ENCODE peak calls at places on chromosomes 12 and 14, in four cellular contexts. One of them, this sample, is unnamed.

GRCh38 chr12:112179341-112179740 is 54.0 kb downstream of the TRAFD1 start:
- DNase-seq in HepG2: no peak
- DNase-seq in HCT116: no peak
- DNase-seq in K562: no peak
- DNase-seq in this sample: no peak

GRCh38 chr14:80867798-80868197 is 73.7 kb downstream of the CEP128 start:
- DNase-seq in HepG2: no peak
- DNase-seq in HCT116: no peak
- DNase-seq in K562: no peak
- DNase-seq in this sample: no peak

GRCh38 chr14:33972522-33973162 is 21.8 kb upstream of the EGLN3 start:
- DNase-seq in HepG2: no peak
- DNase-seq in HCT116: no peak
- DNase-seq in K562: no peak
- DNase-seq in this sample: no peak

GRCh38 chr12:41213107-41213506 is 25.0 kb downstream of the PDZRN4 start:
- DNase-seq in HepG2: no peak
- DNase-seq in HCT116: no peak
- DNase-seq in K562: no peak
- DNase-seq in this sample: no peak

GRCh38 chr14:70635971-70636595 is 5.6 kb upstream of the TTC9 start:
- DNase-seq in HepG2: peak
- DNase-seq in HCT116: peak
- DNase-seq in K562: no peak
- DNase-seq in this sample: no peak

GRCh38 chr12:50933459-50934124 is 18.8 kb upstream of the HIGD1C start:
- DNase-seq in HepG2: peak
- DNase-seq in HCT116: no peak
- DNase-seq in K562: peak
- DNase-seq in this sample: no peak

GRCh38 chr12:64672925-64673409 is 62.7 kb downstream of the RASSF3 start:
- DNase-seq in HepG2: peak
- DNase-seq in HCT116: peak
- DNase-seq in K562: peak
- DNase-seq in this sample: no peak

GRCh38 chr12:5889381-5890047 is 55.5 kb downstream of the ANO2 start:
- DNase-seq in HepG2: peak
- DNase-seq in HCT116: peak
- DNase-seq in K562: peak
- DNase-seq in this sample: no peak

GRCh38 chr12:15774819-15775218 is 14.4 kb downstream of the EPS8 start:
- DNase-seq in HepG2: no peak
- DNase-seq in HCT116: no peak
- DNase-seq in K562: no peak
- DNase-seq in this sample: no peak

GRCh38 chr14:57884175-57884574 is 18.3 kb upstream of the SLC35F4 start:
- DNase-seq in HepG2: no peak
- DNase-seq in HCT116: no peak
- DNase-seq in K562: no peak
- DNase-seq in this sample: no peak
- TF ChIP-seq FOSL1 in HepG2: no peak
- TF ChIP-seq FOSL1 in HCT116: no peak
- TF ChIP-seq FOSL1 in K562: no peak
- TF ChIP-seq FOSL1 in this sample: no peak

DNA sequence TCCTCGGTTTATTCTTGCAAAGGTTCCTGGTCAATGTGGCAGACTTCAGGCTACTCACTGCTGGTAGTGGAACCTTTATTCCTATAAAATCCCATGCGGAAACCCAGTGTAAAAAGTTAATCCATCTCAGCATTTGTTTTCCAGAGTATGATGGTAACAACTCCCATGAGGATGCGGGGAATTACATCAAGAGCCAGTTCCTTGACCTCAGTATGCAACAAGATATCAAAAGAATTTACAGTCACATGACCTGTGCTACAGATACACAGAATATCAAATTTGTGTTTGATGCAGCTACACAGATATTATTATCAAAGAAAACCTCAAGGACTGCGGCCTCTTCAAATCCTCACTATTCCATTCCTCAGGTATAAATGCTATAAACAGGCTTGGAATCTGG is 19.3 kb downstream of the CPM start:
- DNase-seq in HepG2: no peak
- DNase-seq in HCT116: no peak
- DNase-seq in K562: no peak
- DNase-seq in this sample: no peak
- TF ChIP-seq FOSL1 in HepG2: no peak
- TF ChIP-seq FOSL1 in HCT116: no peak
- TF ChIP-seq FOSL1 in K562: no peak
- TF ChIP-seq FOSL1 in this sample: no peak

GRCh38 chr12:27331299-27331926 is 1.2 kb upstream of the BMAL2 start:
- DNase-seq in HepG2: peak
- DNase-seq in HCT116: peak
- DNase-seq in K562: peak
- DNase-seq in this sample: no peak
- TF ChIP-seq FOSL1 in HepG2: no peak
- TF ChIP-seq FOSL1 in HCT116: peak
- TF ChIP-seq FOSL1 in K562: peak
- TF ChIP-seq FOSL1 in this sample: no peak

GRCh38 chr14:39641224-39641623 is 209.0 kb upstream of the FBXO33 start:
- DNase-seq in HepG2: no peak
- DNase-seq in HCT116: no peak
- DNase-seq in K562: no peak
- DNase-seq in this sample: no peak
- TF ChIP-seq FOSL1 in HepG2: no peak
- TF ChIP-seq FOSL1 in HCT116: no peak
- TF ChIP-seq FOSL1 in K562: no peak
- TF ChIP-seq FOSL1 in this sample: no peak

GRCh38 chr14:94944636-94945258 is 174.8 kb upstream of the GSC start:
- DNase-seq in HepG2: no peak
- DNase-seq in HCT116: no peak
- DNase-seq in K562: no peak
- DNase-seq in this sample: no peak
- TF ChIP-seq FOSL1 in HepG2: no peak
- TF ChIP-seq FOSL1 in HCT116: no peak
- TF ChIP-seq FOSL1 in K562: no peak
- TF ChIP-seq FOSL1 in this sample: no peak

GRCh38 chr14:65709576-65709975 is 297.0 kb downstream of the FUT8 start:
- DNase-seq in HepG2: no peak
- DNase-seq in HCT116: no peak
- DNase-seq in K562: no peak
- DNase-seq in this sample: no peak

GRCh38 chr14:65703996-65704395 is 291.5 kb downstream of the FUT8 start:
- DNase-seq in HepG2: no peak
- DNase-seq in HCT116: no peak
- DNase-seq in K562: no peak
- DNase-seq in this sample: no peak

GRCh38 chr14:65704412-65704811 is 291.9 kb downstream of the FUT8 start:
- DNase-seq in HepG2: no peak
- DNase-seq in HCT116: no peak
- DNase-seq in K562: no peak
- DNase-seq in this sample: no peak

DNA sequence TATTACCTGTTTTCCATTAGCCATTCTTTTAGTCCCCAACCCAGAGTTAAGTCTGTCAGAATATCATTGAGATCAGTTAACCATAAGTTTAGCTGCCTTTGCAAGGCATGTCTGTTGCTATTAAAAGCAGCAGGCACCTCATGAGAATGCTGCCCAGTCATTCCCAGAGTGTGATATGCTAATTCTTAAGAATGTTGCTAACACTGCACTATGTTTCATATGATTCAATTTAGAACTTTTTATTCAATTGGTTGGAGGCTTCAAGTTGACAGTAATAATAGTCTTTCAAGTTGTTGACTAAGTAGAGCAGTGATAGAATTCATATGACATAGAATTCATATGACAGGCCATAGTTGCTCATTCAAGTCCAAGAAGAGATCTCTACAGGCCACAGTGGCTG is 292.3 kb downstream of the FUT8 start:
- DNase-seq in HepG2: no peak
- DNase-seq in HCT116: no peak
- DNase-seq in K562: no peak
- DNase-seq in this sample: no peak
- TF ChIP-seq FOSL1 in HepG2: no peak
- TF ChIP-seq FOSL1 in HCT116: no peak
- TF ChIP-seq FOSL1 in K562: no peak
- TF ChIP-seq FOSL1 in this sample: no peak

DNA sequence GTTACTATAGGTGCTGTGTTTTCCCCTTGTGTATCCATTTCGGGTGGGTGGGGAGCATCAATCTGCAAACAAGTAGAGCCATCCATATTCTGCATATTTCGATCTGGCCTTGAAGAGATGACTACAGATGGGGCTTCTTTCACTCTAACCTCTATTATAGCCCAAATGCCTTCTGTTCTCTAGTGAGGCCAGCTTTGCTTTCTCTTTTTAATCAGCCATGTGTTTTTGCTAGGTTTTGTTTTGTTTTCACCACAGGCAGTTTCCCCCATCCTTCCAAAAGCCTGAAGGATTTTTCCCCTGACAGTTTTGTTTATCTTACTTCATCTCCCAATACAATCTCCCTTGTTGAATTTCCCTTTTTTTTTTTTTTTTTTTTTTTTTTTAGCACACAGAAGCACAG is 224.1 kb downstream of the BTG1 start:
- DNase-seq in HepG2: no peak
- DNase-seq in HCT116: no peak
- DNase-seq in K562: no peak
- DNase-seq in this sample: no peak
- TF ChIP-seq FOSL1 in HepG2: no peak
- TF ChIP-seq FOSL1 in HCT116: no peak
- TF ChIP-seq FOSL1 in K562: no peak
- TF ChIP-seq FOSL1 in this sample: no peak

DNA sequence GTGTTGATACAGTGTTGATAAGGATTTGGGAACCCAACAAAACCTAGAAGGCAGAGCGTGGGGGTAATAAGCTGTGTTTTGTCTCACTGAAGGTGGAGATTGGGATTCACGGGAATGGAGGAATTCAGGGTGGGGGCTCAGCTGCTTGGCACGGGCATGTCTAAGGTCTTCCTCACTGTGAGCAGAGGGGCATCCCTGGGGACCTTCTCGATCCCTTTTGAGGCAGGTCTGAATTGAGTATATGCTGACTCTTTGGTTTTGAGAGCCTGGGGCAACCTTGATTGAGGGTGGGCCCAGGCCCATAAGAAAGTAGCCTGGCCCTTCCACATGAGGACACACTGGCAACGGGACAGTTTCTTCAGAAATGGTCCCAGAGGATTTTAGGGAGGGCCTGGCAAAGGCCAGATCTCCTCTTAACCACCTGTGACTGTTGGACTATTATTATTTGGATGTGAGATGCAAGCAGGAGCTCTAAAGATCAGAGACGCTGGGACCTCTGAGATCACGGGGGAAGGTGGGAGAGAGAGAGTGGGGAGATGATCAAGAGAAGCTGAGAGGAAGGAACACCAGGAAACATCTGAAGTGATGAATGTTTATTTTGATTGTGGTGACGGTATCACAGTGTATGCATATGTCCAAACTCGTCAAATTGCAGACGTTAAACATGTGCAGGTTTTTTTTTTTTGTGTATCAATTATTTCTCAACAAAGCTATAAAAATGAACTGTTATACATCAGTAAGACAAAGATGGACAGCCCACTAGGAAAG is 48.4 kb downstream of the SMIM41 start:
- DNase-seq in HepG2: no peak
- DNase-seq in HCT116: no peak
- DNase-seq in K562: no peak
- DNase-seq in this sample: no peak
- TF ChIP-seq FOSL1 in HepG2: no peak
- TF ChIP-seq FOSL1 in HCT116: no peak
- TF ChIP-seq FOSL1 in K562: no peak
- TF ChIP-seq FOSL1 in this sample: no peak

GRCh38 chr12:97471194-97471593 is 8.6 kb downstream of the RMST start:
- DNase-seq in HepG2: no peak
- DNase-seq in HCT116: no peak
- DNase-seq in K562: no peak
- DNase-seq in this sample: no peak

GRCh38 chr12:97476255-97476654 is 13.7 kb downstream of the RMST start:
- DNase-seq in HepG2: no peak
- DNase-seq in HCT116: no peak
- DNase-seq in K562: no peak
- DNase-seq in this sample: no peak

GRCh38 chr12:97474987-97475386 is 12.4 kb downstream of the RMST start:
- DNase-seq in HepG2: no peak
- DNase-seq in HCT116: no peak
- DNase-seq in K562: no peak
- DNase-seq in this sample: no peak
- TF ChIP-seq FOSL1 in HepG2: no peak
- TF ChIP-seq FOSL1 in HCT116: no peak
- TF ChIP-seq FOSL1 in K562: no peak
- TF ChIP-seq FOSL1 in this sample: no peak

DNA sequence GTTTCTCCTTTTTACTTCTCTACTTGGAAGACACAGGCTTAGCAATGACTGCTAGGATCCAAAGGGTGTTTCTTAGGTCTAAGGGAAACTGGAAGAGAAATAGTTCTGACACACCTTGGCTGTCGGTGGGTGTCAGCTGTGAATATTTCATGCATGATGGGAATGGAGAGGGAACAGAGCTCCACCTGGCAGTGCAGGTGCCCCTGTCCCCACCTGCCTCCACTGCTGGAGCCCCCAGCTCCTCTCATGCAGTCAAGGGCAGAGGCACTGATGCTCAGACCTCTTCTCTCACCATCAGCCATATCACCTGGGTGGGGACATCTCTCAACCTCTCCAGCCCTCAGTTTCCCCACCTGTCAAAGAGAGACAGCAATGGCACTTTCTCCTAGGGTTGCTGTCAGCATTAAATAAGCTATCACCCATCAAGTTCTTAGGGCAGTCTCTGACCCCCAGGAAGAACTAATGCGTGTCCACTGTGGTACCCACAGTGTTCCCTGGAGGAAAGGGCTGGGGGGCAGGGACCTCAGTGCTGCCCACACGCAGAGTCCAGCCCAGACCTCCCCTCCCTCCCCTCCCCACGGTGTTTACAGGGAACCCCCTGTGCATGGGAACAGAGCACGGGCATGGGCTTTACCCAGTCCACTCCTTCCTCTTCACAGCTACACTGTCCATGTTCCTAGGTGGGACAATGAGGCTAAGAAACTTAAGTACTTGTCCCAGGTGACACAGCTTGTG is 69.1 kb downstream of the C14orf132 start:
- DNase-seq in HepG2: no peak
- DNase-seq in HCT116: no peak
- DNase-seq in K562: no peak
- DNase-seq in this sample: no peak
- TF ChIP-seq FOSL1 in HepG2: no peak
- TF ChIP-seq FOSL1 in HCT116: no peak
- TF ChIP-seq FOSL1 in K562: no peak
- TF ChIP-seq FOSL1 in this sample: no peak

This sample was measured in H1.